ENCODE peak calls at places on chromosomes 1 and 21, in five cellular contexts. One of them, this sample, is unnamed.

GRCh38 chr21:32096411-32096810 is 182.4 kb downstream of the MIS18A start:
- DNase-seq in uterus: no peak
- DNase-seq in body of pancreas: no peak
- DNase-seq in heart left ventricle: peak
- DNase-seq in lower leg skin: no peak
- DNase-seq in this sample: peak

GRCh38 chr1:90833497-90834087 is 116.5 kb upstream of the BARHL2 start:
- DNase-seq in body of pancreas: no peak
- DNase-seq in uterus: no peak
- DNase-seq in lower leg skin: no peak
- DNase-seq in heart left ventricle: no peak
- DNase-seq in this sample: no peak

GRCh38 chr1:197486948-197487347 is 218.9 kb downstream of the CRB1 start:
- DNase-seq in body of pancreas: peak
- DNase-seq in lower leg skin: no peak
- DNase-seq in uterus: no peak
- DNase-seq in heart left ventricle: peak
- DNase-seq in this sample: peak

GRCh38 chr1:234611799-234612351 is 1.9 kb upstream of the IRF2BP2 start:
- DNase-seq in body of pancreas: peak
- DNase-seq in heart left ventricle: peak
- DNase-seq in lower leg skin: peak
- DNase-seq in uterus: peak
- DNase-seq in this sample: peak

GRCh38 chr1:241465673-241466072 is 53.9 kb downstream of the FH start:
- DNase-seq in uterus: no peak
- DNase-seq in heart left ventricle: no peak
- DNase-seq in body of pancreas: no peak
- DNase-seq in lower leg skin: no peak
- DNase-seq in this sample: no peak

GRCh38 chr1:204660509-204660908 is 25.0 kb downstream of the LRRN2 start:
- DNase-seq in uterus: no peak
- DNase-seq in heart left ventricle: no peak
- DNase-seq in lower leg skin: no peak
- DNase-seq in body of pancreas: peak
- DNase-seq in this sample: no peak

GRCh38 chr1:200260587-200261335 is 149.1 kb downstream of the ZNF281 start:
- DNase-seq in lower leg skin: no peak
- DNase-seq in uterus: no peak
- DNase-seq in body of pancreas: no peak
- DNase-seq in heart left ventricle: no peak
- DNase-seq in this sample: no peak

GRCh38 chr1:81690881-81691453 is 109.8 kb upstream of the ADGRL2 start:
- DNase-seq in lower leg skin: no peak
- DNase-seq in body of pancreas: no peak
- DNase-seq in uterus: no peak
- DNase-seq in heart left ventricle: no peak
- DNase-seq in this sample: no peak

GRCh38 chr1:89483010-89483756 is 41.4 kb upstream of the LRRC8B start:
- DNase-seq in body of pancreas: peak
- DNase-seq in lower leg skin: peak
- DNase-seq in uterus: peak
- DNase-seq in heart left ventricle: peak
- DNase-seq in this sample: peak

GRCh38 chr1:77281491-77282186 is at the start of gene AK5:
- DNase-seq in uterus: no peak
- DNase-seq in heart left ventricle: peak
- DNase-seq in lower leg skin: peak
- DNase-seq in body of pancreas: peak
- DNase-seq in this sample: peak

GRCh38 chr1:1842360-1843146 is 48.3 kb downstream of the GNB1 start:
- DNase-seq in body of pancreas: no peak
- DNase-seq in lower leg skin: no peak
- DNase-seq in uterus: no peak
- DNase-seq in heart left ventricle: no peak
- DNase-seq in this sample: no peak

GRCh38 chr1:38015978-38016640 is 3.6 kb downstream of the UTP11 start:
- DNase-seq in uterus: no peak
- DNase-seq in body of pancreas: no peak
- DNase-seq in heart left ventricle: peak
- DNase-seq in lower leg skin: no peak
- DNase-seq in this sample: no peak

GRCh38 chr1:47656719-47657685 is 219.2 kb downstream of the FOXD2 start:
- DNase-seq in uterus: peak
- DNase-seq in heart left ventricle: no peak
- DNase-seq in body of pancreas: no peak
- DNase-seq in lower leg skin: peak
- DNase-seq in this sample: peak

GRCh38 chr1:83887483-83887882 is 111.4 kb downstream of the TTLL7 start:
- DNase-seq in lower leg skin: no peak
- DNase-seq in uterus: no peak
- DNase-seq in body of pancreas: no peak
- DNase-seq in heart left ventricle: no peak
- DNase-seq in this sample: no peak

GRCh38 chr1:83883979-83884378 is 115.0 kb downstream of the TTLL7 start:
- DNase-seq in lower leg skin: no peak
- DNase-seq in uterus: no peak
- DNase-seq in heart left ventricle: no peak
- DNase-seq in body of pancreas: no peak
- DNase-seq in this sample: no peak

DNA sequence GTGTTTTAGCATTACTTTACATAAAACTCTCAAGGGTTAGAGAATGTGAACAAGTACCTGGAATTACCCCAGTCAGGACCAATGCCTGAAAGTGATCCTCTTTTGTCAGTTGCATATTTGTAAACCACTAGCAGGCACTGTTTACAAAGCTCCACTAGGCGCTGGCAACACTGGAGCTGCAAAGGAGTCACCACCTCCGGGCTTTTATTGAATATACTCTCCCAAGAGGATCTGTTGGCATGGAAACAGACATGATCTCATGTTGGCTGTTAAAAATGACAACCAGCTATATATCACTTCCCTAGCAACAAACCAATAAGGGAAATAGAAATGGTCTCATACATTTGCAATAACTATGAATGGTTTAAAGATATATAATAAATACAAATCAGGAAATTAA is 116.0 kb downstream of the TTLL7 start:
- DNase-seq in body of pancreas: peak
- DNase-seq in lower leg skin: no peak
- DNase-seq in uterus: no peak
- DNase-seq in heart left ventricle: no peak
- DNase-seq in this sample: no peak
- TF ChIP-seq CTCF in body of pancreas: no peak
- TF ChIP-seq CTCF in lower leg skin: no peak
- TF ChIP-seq CTCF in uterus: no peak
- TF ChIP-seq CTCF in heart left ventricle: no peak
- TF ChIP-seq CTCF in this sample: no peak

GRCh38 chr1:27634166-27634981 is 611 bp downstream of the FGR start:
- DNase-seq in lower leg skin: no peak
- DNase-seq in body of pancreas: no peak
- DNase-seq in heart left ventricle: peak
- DNase-seq in uterus: peak
- DNase-seq in this sample: no peak
- H3K4me3 ChIP-seq in lower leg skin: peak
- H3K4me3 ChIP-seq in body of pancreas: no peak
- H3K4me3 ChIP-seq in heart left ventricle: peak
- H3K4me3 ChIP-seq in uterus: peak
- H3K4me3 ChIP-seq in this sample: no peak

GRCh38 chr1:155974208-155975165 is 3.9 kb downstream of the ARHGEF2 start:
- DNase-seq in uterus: no peak
- DNase-seq in lower leg skin: no peak
- DNase-seq in body of pancreas: peak
- DNase-seq in heart left ventricle: no peak
- DNase-seq in this sample: no peak

GRCh38 chr1:155976913-155977606 is 1.3 kb downstream of the ARHGEF2 start:
- DNase-seq in heart left ventricle: no peak
- DNase-seq in body of pancreas: peak
- DNase-seq in lower leg skin: no peak
- DNase-seq in uterus: no peak
- DNase-seq in this sample: no peak

GRCh38 chr1:155977607-155978324 is 581 bp downstream of the ARHGEF2 start:
- DNase-seq in lower leg skin: peak
- DNase-seq in heart left ventricle: peak
- DNase-seq in uterus: peak
- DNase-seq in body of pancreas: peak
- DNase-seq in this sample: peak

GRCh38 chr1:155975375-155976061 is 2.8 kb downstream of the ARHGEF2 start:
- DNase-seq in uterus: no peak
- DNase-seq in heart left ventricle: no peak
- DNase-seq in lower leg skin: no peak
- DNase-seq in body of pancreas: no peak
- DNase-seq in this sample: no peak

GRCh38 chr1:155976062-155976912 is 2.1 kb downstream of the ARHGEF2 start:
- DNase-seq in uterus: peak
- DNase-seq in body of pancreas: peak
- DNase-seq in lower leg skin: peak
- DNase-seq in heart left ventricle: peak
- DNase-seq in this sample: no peak
- TF ChIP-seq POLR2A in uterus: peak
- TF ChIP-seq POLR2A in body of pancreas: no peak
- TF ChIP-seq POLR2A in lower leg skin: no peak
- TF ChIP-seq POLR2A in heart left ventricle: no peak
- TF ChIP-seq POLR2A in this sample: no peak

DNA sequence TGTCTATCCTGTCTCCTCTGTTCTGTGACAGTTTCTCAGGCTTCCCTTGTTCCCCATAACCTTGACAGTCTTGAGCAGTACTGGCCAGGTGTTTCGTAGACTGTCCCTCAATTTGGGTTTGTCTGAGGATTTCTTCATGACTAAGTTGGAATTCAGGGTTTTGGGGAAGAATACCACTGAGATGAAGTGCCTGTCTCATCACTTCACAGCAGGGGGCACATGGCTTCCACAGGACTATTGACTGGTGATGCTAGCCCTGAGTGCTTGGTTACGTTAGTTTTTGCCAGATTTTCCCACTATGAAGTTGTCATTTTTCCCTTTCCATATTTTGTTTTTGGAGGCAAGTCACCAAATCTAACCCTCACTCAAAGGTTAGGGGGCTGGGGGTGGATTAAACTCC is 45.7 kb downstream of the CDCP2 start:
- DNase-seq in heart left ventricle: no peak
- DNase-seq in lower leg skin: no peak
- DNase-seq in uterus: no peak
- DNase-seq in body of pancreas: no peak
- DNase-seq in this sample: no peak
- TF ChIP-seq CTCF in heart left ventricle: no peak
- TF ChIP-seq CTCF in lower leg skin: no peak
- TF ChIP-seq CTCF in uterus: no peak
- TF ChIP-seq CTCF in body of pancreas: no peak
- TF ChIP-seq CTCF in this sample: peak

This sample was measured in adrenal gland.